ENCODE peak calls at places on chromosomes 1 and 21, in eight cellular contexts. W is lower lobe of right lung, F is fibroblast of mammary gland, U is mucosa of descending colon, A is heart left ventricle, X is upper lobe of right lung, T is activated B cell treated with CpG ODN at 0.5 μM for 24 hours, C is Calu3. M is an unnamed sample.

GRCh38 chr1:7526867-7527732 is 244.0 kb upstream of the VAMP3 start:
- DNase-seq in C (no peak), W (peak), F (peak), X (no peak), T (no peak), A (no peak), U (no peak), M (no peak)

GRCh38 chr1:174149216-174149615 is 10.1 kb upstream of the RABGAP1L start:
- DNase-seq in C (no peak), T (no peak), F (no peak), X (no peak), W (no peak), U (no peak), A (no peak), M (no peak)

GRCh38 chr1:39098569-39099250 is 72.6 kb downstream of the NDUFS5 start:
- DNase-seq in U (peak), W (no peak), T (peak), C (peak), A (peak), X (peak), F (peak), M (peak)

GRCh38 chr1:116458695-116459094 is 85.7 kb downstream of the ATP1A1 start:
- DNase-seq in A (no peak), U (no peak), W (no peak), T (no peak), C (no peak), F (no peak), X (no peak), M (no peak)

GRCh38 chr1:28792644-28793121 is 19.3 kb upstream of the OPRD1 start:
- DNase-seq in C (no peak), A (no peak), W (no peak), F (no peak), U (no peak), T (no peak), X (no peak), M (no peak)

GRCh38 chr1:53721088-53721487 is 17.9 kb downstream of the GLIS1 start:
- DNase-seq in C (no peak), X (no peak), A (no peak), T (no peak), F (no peak), U (no peak), W (no peak), M (no peak)

GRCh38 chr1:202018226-202018475 is 7.8 kb downstream of the ELF3 start:
- DNase-seq in U (no peak), C (no peak), T (no peak), F (no peak), A (no peak), X (no peak), W (no peak), M (no peak)

GRCh38 chr1:16021681-16022080 is at the start of gene CLCNKA:
- DNase-seq in F (no peak), W (no peak), X (no peak), T (no peak), A (no peak), C (no peak), U (no peak), M (no peak)

GRCh38 chr1:95035536-95035935 is 37.2 kb downstream of the ALG14 start:
- DNase-seq in W (no peak), T (no peak), C (no peak), U (no peak), A (no peak), X (no peak), F (peak), M (no peak)

GRCh38 chr1:15684042-15684461 is at the start of gene PLEKHM2:
- DNase-seq in W (peak), F (peak), X (peak), U (peak), T (peak), A (peak), C (peak), M (no peak)

GRCh38 chr1:165644064-165644735 is 13.2 kb downstream of the MGST3 start:
- DNase-seq in X (no peak), C (no peak), F (peak), U (no peak), T (no peak), A (no peak), W (no peak), M (no peak)

GRCh38 chr1:50023292-50024159 is at the start of gene AGBL4:
- DNase-seq in T (no peak), F (peak), C (no peak), W (peak), U (peak), X (peak), A (peak), M (no peak)

GRCh38 chr21:18384771-18385170 is 18.8 kb downstream of the TMPRSS15 start:
- DNase-seq in F (peak), U (no peak), X (no peak), T (no peak), W (no peak), A (no peak), C (no peak), M (no peak)

GRCh38 chr1:4253918-4254317 is 353.8 kb upstream of the C1orf174 start:
- DNase-seq in X (no peak), C (no peak), T (no peak), W (no peak), F (no peak), A (no peak), U (no peak), M (no peak)

GRCh38 chr1:8858112-8858668 is 20.3 kb downstream of the ENO1 start:
- DNase-seq in U (no peak), T (no peak), C (peak), A (peak), W (no peak), F (peak), X (no peak), M (no peak)

GRCh38 chr1:11534846-11535245 is 55.9 kb downstream of the DISP3 start:
- DNase-seq in W (no peak), U (no peak), X (peak), F (no peak), T (no peak), C (no peak), A (no peak), M (no peak)

GRCh38 chr1:36560621-36561364 is 78.1 kb upstream of the CSF3R start:
- DNase-seq in A (no peak), F (no peak), X (no peak), W (peak), T (no peak), U (no peak), C (no peak), M (no peak)

GRCh38 chr1:157450106-157450505 is 102.2 kb downstream of the FCRL5 start:
- DNase-seq in W (no peak), C (no peak), T (no peak), F (no peak), U (no peak), A (no peak), X (no peak), M (peak)

GRCh38 chr1:213617133-213617532 is 370.6 kb upstream of the PROX1 start:
- DNase-seq in A (no peak), X (no peak), W (no peak), C (no peak), U (no peak), F (no peak), T (no peak), M (no peak)

GRCh38 chr1:1543706-1544099 is 3.3 kb upstream of the TMEM240 start:
- DNase-seq in T (no peak), C (no peak), X (no peak), U (no peak), F (no peak), W (no peak), A (peak), M (no peak)

GRCh38 chr1:155706101-155706619 is 17.3 kb downstream of the DAP3 start:
- DNase-seq in F (peak), W (no peak), T (no peak), A (no peak), U (no peak), X (no peak), C (no peak), M (no peak)

GRCh38 chr1:29513357-29513756 is 277.0 kb downstream of the PTPRU start:
- DNase-seq in X (no peak), F (peak), U (peak), T (no peak), A (no peak), W (no peak), C (peak), M (no peak)

GRCh38 chr1:193417420-193417819 is 231.0 kb upstream of the B3GALT2 start:
- DNase-seq in T (no peak), W (no peak), X (peak), F (peak), A (no peak), C (no peak), U (no peak), M (no peak)

GRCh38 chr1:239987103-239987745 is 104.5 kb upstream of the FMN2 start:
- DNase-seq in X (no peak), C (peak), F (peak), T (no peak), U (peak), W (peak), A (no peak), M (no peak)

GRCh38 chr1:7621334-7622219 is 149.5 kb upstream of the VAMP3 start:
- DNase-seq in W (peak), F (peak), X (peak), T (no peak), C (no peak), U (no peak), A (no peak), M (no peak)

GRCh38 chr1:24849653-24850295 is 80.3 kb downstream of the RUNX3 start:
- DNase-seq in A (no peak), F (peak), U (peak), C (peak), W (no peak), T (no peak), X (no peak), M (no peak)
- TF ChIP-seq CTCF in A (peak), F (no peak), U (no peak), C (no peak), W (peak), T (no peak), X (peak), M (no peak)

GRCh38 chr1:89149229-89149628 is 23.3 kb upstream of the GBP2 start:
- DNase-seq in F (peak), U (peak), W (no peak), X (no peak), A (no peak), C (peak), T (no peak), M (no peak)
- TF ChIP-seq CTCF in F (peak), U (no peak), W (peak), X (no peak), A (no peak), C (no peak), T (no peak), M (no peak)

DNA sequence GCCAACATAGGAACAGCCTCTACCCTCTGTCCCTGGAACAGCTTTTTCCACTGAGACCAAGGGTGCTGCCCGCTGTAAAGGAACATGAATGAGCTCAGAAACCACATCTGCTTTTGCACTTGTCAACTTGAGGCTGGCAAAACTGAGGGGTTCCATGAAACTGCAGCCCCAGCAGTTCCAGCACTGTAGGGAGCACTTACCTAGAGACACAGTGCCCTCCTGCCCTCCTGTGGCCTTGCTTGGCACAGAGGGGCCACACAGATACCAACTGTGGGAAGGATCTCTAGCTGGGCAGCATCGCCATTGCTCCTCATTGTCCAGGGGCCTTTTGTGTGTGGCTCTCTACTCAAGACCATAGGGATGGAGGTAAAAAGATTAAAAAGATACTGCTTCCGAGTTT is 51.6 kb downstream of the ITPKB start:
- DNase-seq in C (no peak), U (no peak), F (no peak), T (no peak), W (no peak), X (no peak), A (no peak), M (no peak)
- TF ChIP-seq CTCF in C (no peak), U (no peak), F (no peak), T (no peak), W (peak), X (no peak), A (no peak), M (no peak)

GRCh38 chr1:87279966-87280535 is 48.6 kb upstream of the LMO4 start:
- DNase-seq in U (no peak), T (no peak), A (no peak), C (no peak), X (no peak), W (no peak), F (peak), M (no peak)
- TF ChIP-seq CTCF in U (no peak), T (no peak), A (no peak), C (no peak), X (no peak), W (no peak), F (peak), M (no peak)

DNA sequence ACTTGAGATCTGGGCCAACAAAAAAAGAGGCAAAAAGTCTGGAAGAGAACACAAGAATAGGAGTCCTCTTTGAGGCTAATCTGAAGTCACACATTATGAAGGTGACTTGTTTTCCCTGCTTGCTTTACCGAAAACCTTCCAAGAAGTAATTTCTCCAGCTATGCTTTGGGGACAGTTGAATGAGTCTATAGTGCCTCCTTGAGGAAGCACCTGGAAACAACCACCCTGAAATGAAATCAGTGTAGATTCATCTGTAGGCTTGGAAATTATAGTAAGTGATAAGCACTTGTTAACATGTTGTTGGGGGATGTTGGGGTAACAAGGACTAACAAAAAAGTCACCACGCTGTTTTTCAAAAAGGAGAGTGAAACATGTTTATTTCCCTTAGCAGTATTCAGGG is 23.4 kb upstream of the RPTN start:
- DNase-seq in F (peak), A (no peak), C (peak), U (no peak), T (no peak), W (no peak), X (no peak), M (no peak)
- TF ChIP-seq CTCF in F (peak), A (peak), C (peak), U (no peak), T (no peak), W (peak), X (peak), M (peak)

DNA sequence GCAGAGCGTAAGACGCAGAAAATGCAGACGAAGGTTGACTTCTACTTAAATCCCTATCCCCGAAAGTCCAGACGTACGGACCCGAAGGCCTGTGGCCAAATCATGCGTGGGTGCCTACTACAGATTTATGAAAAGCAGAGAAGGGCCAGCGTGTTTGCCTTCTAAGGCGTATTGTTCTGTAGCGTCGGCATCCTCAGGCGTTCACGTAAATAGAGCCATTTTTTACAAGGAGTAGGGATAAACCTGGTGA is 241 bp upstream of the GIPC2 start:
- DNase-seq in T (no peak), C (no peak), W (no peak), F (peak), A (no peak), U (no peak), X (no peak), M (no peak)
- TF ChIP-seq CTCF in T (no peak), C (no peak), W (no peak), F (no peak), A (no peak), U (no peak), X (no peak), M (no peak)

DNA sequence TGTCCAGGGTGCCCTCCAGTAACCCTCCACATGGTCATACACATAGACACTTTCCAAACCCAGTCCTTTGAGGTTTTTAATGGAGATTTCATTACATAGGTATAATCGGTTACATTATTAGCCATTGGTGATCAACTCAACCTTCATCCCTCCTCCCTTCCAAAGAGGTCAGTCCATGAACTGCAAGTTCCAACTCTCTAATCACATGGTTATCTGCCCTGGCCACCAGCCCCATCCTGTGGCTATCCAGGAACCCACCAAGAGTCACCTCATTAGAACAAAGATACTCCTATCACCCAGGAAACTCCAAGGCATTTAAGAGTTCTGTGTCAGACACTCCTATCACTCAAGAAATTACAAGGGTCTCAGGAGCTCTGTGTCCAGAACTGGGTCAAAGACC is 12.2 kb downstream of the ATP1A4 start:
- DNase-seq in C (no peak), U (no peak), W (no peak), T (no peak), X (no peak), F (no peak), A (no peak), M (no peak)
- TF ChIP-seq CTCF in C (no peak), U (no peak), W (no peak), T (no peak), X (peak), F (peak), A (no peak), M (no peak)

GRCh38 chr1:101996830-101997485 is at the start of gene OLFM3:
- DNase-seq in C (peak), U (peak), T (no peak), A (no peak), F (no peak), X (no peak), W (no peak), M (peak)
- TF ChIP-seq CTCF in C (no peak), U (no peak), T (no peak), A (no peak), F (no peak), X (no peak), W (no peak), M (no peak)

DNA sequence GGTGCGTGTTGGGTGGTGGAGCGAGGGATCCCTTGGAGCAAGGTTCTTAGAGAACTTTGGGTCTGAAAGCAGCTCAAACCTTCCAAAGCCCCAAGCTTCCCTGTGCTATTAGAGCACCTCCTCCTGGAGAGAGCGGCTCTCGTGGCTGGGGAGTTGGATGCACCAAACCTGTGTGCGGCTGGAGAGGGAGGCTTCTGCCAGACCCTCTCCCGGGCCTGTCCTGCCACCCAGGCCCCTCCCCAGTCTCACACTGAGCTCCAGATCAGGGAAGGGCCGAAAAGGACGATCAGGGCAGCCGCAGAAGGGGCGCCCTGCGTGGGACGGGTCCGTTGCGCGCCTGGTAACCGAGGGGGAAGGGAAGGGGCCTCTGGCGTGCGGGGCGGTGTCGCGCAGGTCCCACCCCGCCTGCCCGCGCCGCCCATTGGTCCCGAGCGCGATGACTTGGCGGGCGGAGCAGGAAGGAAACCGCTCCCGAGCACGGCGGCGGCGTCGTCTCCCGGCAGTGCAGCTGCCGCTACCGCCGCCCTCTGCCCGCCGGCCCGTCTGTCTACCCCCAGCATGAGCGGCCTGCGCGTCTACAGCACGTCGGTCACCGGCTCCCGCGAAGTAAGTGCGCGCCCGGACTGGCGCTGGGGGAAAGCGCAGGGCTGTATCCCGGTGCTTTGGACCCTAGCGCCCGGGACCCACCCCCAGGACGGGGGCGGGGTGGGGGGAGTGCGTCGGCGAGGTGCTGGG is at the start of gene SH3BGRL3:
- DNase-seq in F (peak), C (peak), W (peak), U (peak), X (peak), T (peak), A (peak), M (peak)
- TF ChIP-seq CTCF in F (peak), C (no peak), W (peak), U (peak), X (peak), T (no peak), A (peak), M (peak)